ENCODE peak calls at places on chromosomes 4 and X, in nine cellular contexts. One of them, this sample, is unnamed.

GRCh38 chrX:40097101-40097491 is 662 bp downstream of the BCOR start:
- DNase-seq in CD8-positive, alpha-beta memory T cell: no peak
- DNase-seq in AG04450: no peak
- DNase-seq in IMR-90: no peak
- DNase-seq in dorsolateral prefrontal cortex: no peak
- DNase-seq in cardiac fibroblast: no peak
- DNase-seq in DND-41: peak
- DNase-seq in kidney: peak
- DNase-seq in adipocyte: peak
- DNase-seq in this sample: no peak

GRCh38 chrX:100098660-100099375 is 311.3 kb downstream of the PCDH19 start:
- DNase-seq in AG04450: no peak
- DNase-seq in DND-41: no peak
- DNase-seq in IMR-90: no peak
- DNase-seq in cardiac fibroblast: peak
- DNase-seq in adipocyte: no peak
- DNase-seq in dorsolateral prefrontal cortex: no peak
- DNase-seq in CD8-positive, alpha-beta memory T cell: no peak
- DNase-seq in kidney: no peak
- DNase-seq in this sample: no peak

GRCh38 chr4:132593717-132594400 is 555.2 kb upstream of the PCDH10 start:
- DNase-seq in DND-41: no peak
- DNase-seq in AG04450: no peak
- DNase-seq in IMR-90: no peak
- DNase-seq in cardiac fibroblast: no peak
- DNase-seq in dorsolateral prefrontal cortex: no peak
- DNase-seq in kidney: no peak
- DNase-seq in adipocyte: peak
- DNase-seq in CD8-positive, alpha-beta memory T cell: no peak
- DNase-seq in this sample: peak

GRCh38 chrX:3526084-3526483 is 179.6 kb upstream of the MXRA5 start:
- DNase-seq in CD8-positive, alpha-beta memory T cell: no peak
- DNase-seq in adipocyte: no peak
- DNase-seq in AG04450: no peak
- DNase-seq in DND-41: no peak
- DNase-seq in cardiac fibroblast: peak
- DNase-seq in IMR-90: peak
- DNase-seq in dorsolateral prefrontal cortex: no peak
- DNase-seq in kidney: no peak
- DNase-seq in this sample: peak

GRCh38 chrX:41688835-41689234 is at the start of gene GPR34:
- DNase-seq in CD8-positive, alpha-beta memory T cell: peak
- DNase-seq in DND-41: no peak
- DNase-seq in kidney: no peak
- DNase-seq in IMR-90: no peak
- DNase-seq in adipocyte: no peak
- DNase-seq in dorsolateral prefrontal cortex: no peak
- DNase-seq in cardiac fibroblast: no peak
- DNase-seq in AG04450: no peak
- DNase-seq in this sample: no peak

GRCh38 chr4:6217716-6218381 is 17.5 kb upstream of the JAKMIP1 start:
- DNase-seq in adipocyte: no peak
- DNase-seq in CD8-positive, alpha-beta memory T cell: no peak
- DNase-seq in cardiac fibroblast: no peak
- DNase-seq in AG04450: no peak
- DNase-seq in dorsolateral prefrontal cortex: no peak
- DNase-seq in kidney: no peak
- DNase-seq in IMR-90: no peak
- DNase-seq in DND-41: no peak
- DNase-seq in this sample: no peak

GRCh38 chr4:156594619-156595018 is 377.0 kb downstream of the PDGFC start:
- DNase-seq in DND-41: no peak
- DNase-seq in adipocyte: no peak
- DNase-seq in IMR-90: no peak
- DNase-seq in AG04450: no peak
- DNase-seq in kidney: peak
- DNase-seq in dorsolateral prefrontal cortex: peak
- DNase-seq in cardiac fibroblast: peak
- DNase-seq in CD8-positive, alpha-beta memory T cell: no peak
- DNase-seq in this sample: peak

GRCh38 chr4:17336986-17337385 is 174.9 kb downstream of the QDPR start:
- DNase-seq in dorsolateral prefrontal cortex: no peak
- DNase-seq in IMR-90: no peak
- DNase-seq in kidney: no peak
- DNase-seq in AG04450: no peak
- DNase-seq in DND-41: no peak
- DNase-seq in cardiac fibroblast: no peak
- DNase-seq in CD8-positive, alpha-beta memory T cell: no peak
- DNase-seq in adipocyte: no peak
- DNase-seq in this sample: no peak

GRCh38 chrX:79153348-79153747 is 8.9 kb downstream of the GPR174 start:
- DNase-seq in cardiac fibroblast: no peak
- DNase-seq in DND-41: no peak
- DNase-seq in dorsolateral prefrontal cortex: no peak
- DNase-seq in AG04450: no peak
- DNase-seq in CD8-positive, alpha-beta memory T cell: no peak
- DNase-seq in adipocyte: no peak
- DNase-seq in kidney: no peak
- DNase-seq in IMR-90: no peak
- DNase-seq in this sample: no peak

GRCh38 chrX:79156818-79157217 is 12.3 kb downstream of the GPR174 start:
- DNase-seq in adipocyte: no peak
- DNase-seq in cardiac fibroblast: no peak
- DNase-seq in DND-41: no peak
- DNase-seq in kidney: no peak
- DNase-seq in CD8-positive, alpha-beta memory T cell: no peak
- DNase-seq in IMR-90: no peak
- DNase-seq in AG04450: no peak
- DNase-seq in dorsolateral prefrontal cortex: no peak
- DNase-seq in this sample: no peak

GRCh38 chrX:79159800-79160199 is 15.3 kb downstream of the GPR174 start:
- DNase-seq in cardiac fibroblast: no peak
- DNase-seq in AG04450: no peak
- DNase-seq in CD8-positive, alpha-beta memory T cell: no peak
- DNase-seq in adipocyte: no peak
- DNase-seq in dorsolateral prefrontal cortex: no peak
- DNase-seq in kidney: no peak
- DNase-seq in IMR-90: no peak
- DNase-seq in DND-41: no peak
- DNase-seq in this sample: no peak

GRCh38 chrX:79154612-79155358 is 10.3 kb downstream of the GPR174 start:
- DNase-seq in IMR-90: no peak
- DNase-seq in cardiac fibroblast: no peak
- DNase-seq in dorsolateral prefrontal cortex: no peak
- DNase-seq in kidney: no peak
- DNase-seq in DND-41: no peak
- DNase-seq in AG04450: no peak
- DNase-seq in adipocyte: no peak
- DNase-seq in CD8-positive, alpha-beta memory T cell: no peak
- DNase-seq in this sample: no peak
- H3K4me3 ChIP-seq in IMR-90: no peak
- H3K4me3 ChIP-seq in cardiac fibroblast: no peak
- H3K4me3 ChIP-seq in dorsolateral prefrontal cortex: no peak
- H3K4me3 ChIP-seq in kidney: no peak
- H3K4me3 ChIP-seq in DND-41: no peak
- H3K4me3 ChIP-seq in AG04450: no peak
- H3K4me3 ChIP-seq in adipocyte: no peak
- H3K4me3 ChIP-seq in CD8-positive, alpha-beta memory T cell: peak
- H3K4me3 ChIP-seq in this sample: no peak

GRCh38 chr4:1170805-1171305 is 1.5 kb downstream of the SPON2 start:
- DNase-seq in IMR-90: no peak
- DNase-seq in dorsolateral prefrontal cortex: no peak
- DNase-seq in adipocyte: no peak
- DNase-seq in CD8-positive, alpha-beta memory T cell: no peak
- DNase-seq in DND-41: no peak
- DNase-seq in AG04450: no peak
- DNase-seq in cardiac fibroblast: no peak
- DNase-seq in kidney: peak
- DNase-seq in this sample: no peak

GRCh38 chr4:1172971-1173757 is 781 bp upstream of the SPON2 start:
- DNase-seq in dorsolateral prefrontal cortex: no peak
- DNase-seq in CD8-positive, alpha-beta memory T cell: no peak
- DNase-seq in adipocyte: peak
- DNase-seq in DND-41: no peak
- DNase-seq in kidney: no peak
- DNase-seq in IMR-90: peak
- DNase-seq in cardiac fibroblast: peak
- DNase-seq in AG04450: peak
- DNase-seq in this sample: no peak

GRCh38 chr4:1172228-1172851 is at the start of gene SPON2:
- DNase-seq in dorsolateral prefrontal cortex: no peak
- DNase-seq in AG04450: no peak
- DNase-seq in IMR-90: peak
- DNase-seq in CD8-positive, alpha-beta memory T cell: no peak
- DNase-seq in cardiac fibroblast: peak
- DNase-seq in DND-41: no peak
- DNase-seq in kidney: peak
- DNase-seq in adipocyte: no peak
- DNase-seq in this sample: no peak

GRCh38 chr4:1170156-1170804 is 2.1 kb downstream of the SPON2 start:
- DNase-seq in IMR-90: no peak
- DNase-seq in kidney: peak
- DNase-seq in DND-41: no peak
- DNase-seq in AG04450: no peak
- DNase-seq in CD8-positive, alpha-beta memory T cell: no peak
- DNase-seq in dorsolateral prefrontal cortex: no peak
- DNase-seq in cardiac fibroblast: no peak
- DNase-seq in adipocyte: no peak
- DNase-seq in this sample: no peak

DNA sequence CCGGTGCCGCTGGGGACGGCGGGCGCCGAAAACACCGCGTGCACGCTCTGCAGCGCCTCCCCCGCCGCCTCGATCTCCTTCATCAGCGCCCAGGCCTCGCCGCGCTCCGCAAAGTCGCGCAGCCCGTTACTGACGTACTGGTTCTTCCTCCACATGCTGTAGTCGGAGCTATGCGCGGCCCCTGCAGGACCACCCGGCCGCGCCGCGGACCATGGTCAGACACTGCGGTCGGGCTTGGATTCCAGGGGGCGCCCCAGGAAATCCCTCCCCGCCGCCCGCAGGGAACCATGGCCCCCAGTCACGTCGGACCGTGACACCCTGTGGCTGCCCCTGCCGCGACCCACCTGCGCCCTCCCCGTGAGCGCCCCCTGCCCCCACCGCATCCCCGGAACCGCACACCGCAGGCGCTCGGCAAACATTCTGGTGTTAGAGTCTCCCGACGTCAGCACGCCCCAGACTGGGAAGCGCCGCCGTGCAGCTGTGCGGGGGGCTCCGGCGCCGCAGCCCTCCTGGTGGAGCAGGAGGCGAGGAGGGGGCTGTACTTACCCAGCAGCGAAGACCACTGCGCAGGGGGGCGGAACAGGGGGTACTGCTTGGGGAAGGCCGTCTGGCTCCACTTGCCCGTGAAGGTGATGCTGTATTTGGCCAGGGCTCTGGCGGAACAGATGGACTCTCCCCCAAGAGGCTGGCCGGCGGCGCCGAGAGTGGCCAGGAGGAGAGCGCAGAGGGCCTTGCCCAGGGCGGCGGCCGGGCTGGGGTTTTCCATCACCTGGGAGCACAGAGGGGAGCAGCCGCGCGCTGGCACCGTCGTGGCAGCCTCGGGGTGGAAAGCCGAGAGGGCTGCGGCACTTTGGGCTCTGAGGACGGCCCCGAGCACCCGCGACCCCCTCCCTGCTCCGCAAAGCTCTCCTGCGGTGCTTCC is 816 bp downstream of the SPON2 start:
- DNase-seq in IMR-90: no peak
- DNase-seq in adipocyte: no peak
- DNase-seq in kidney: peak
- DNase-seq in dorsolateral prefrontal cortex: no peak
- DNase-seq in AG04450: no peak
- DNase-seq in cardiac fibroblast: no peak
- DNase-seq in DND-41: no peak
- DNase-seq in CD8-positive, alpha-beta memory T cell: peak
- DNase-seq in this sample: no peak
- H3K4me3 ChIP-seq in IMR-90: peak
- H3K4me3 ChIP-seq in adipocyte: peak
- H3K4me3 ChIP-seq in kidney: peak
- H3K4me3 ChIP-seq in dorsolateral prefrontal cortex: peak
- H3K4me3 ChIP-seq in AG04450: peak
- H3K4me3 ChIP-seq in cardiac fibroblast: peak
- H3K4me3 ChIP-seq in DND-41: no peak
- H3K4me3 ChIP-seq in CD8-positive, alpha-beta memory T cell: peak
- H3K4me3 ChIP-seq in this sample: peak

GRCh38 chr4:87220094-87220831 is at the start of gene KLHL8:
- DNase-seq in CD8-positive, alpha-beta memory T cell: peak
- DNase-seq in kidney: peak
- DNase-seq in cardiac fibroblast: peak
- DNase-seq in IMR-90: peak
- DNase-seq in AG04450: peak
- DNase-seq in adipocyte: peak
- DNase-seq in dorsolateral prefrontal cortex: peak
- DNase-seq in DND-41: peak
- DNase-seq in this sample: peak

GRCh38 chr4:87211249-87211952 is 9.0 kb downstream of the KLHL8 start:
- DNase-seq in dorsolateral prefrontal cortex: no peak
- DNase-seq in AG04450: no peak
- DNase-seq in CD8-positive, alpha-beta memory T cell: no peak
- DNase-seq in DND-41: no peak
- DNase-seq in adipocyte: peak
- DNase-seq in cardiac fibroblast: peak
- DNase-seq in IMR-90: no peak
- DNase-seq in kidney: no peak
- DNase-seq in this sample: no peak

GRCh38 chr4:87219648-87220093 is 747 bp downstream of the KLHL8 start:
- DNase-seq in kidney: peak
- DNase-seq in adipocyte: peak
- DNase-seq in dorsolateral prefrontal cortex: peak
- DNase-seq in cardiac fibroblast: peak
- DNase-seq in DND-41: peak
- DNase-seq in CD8-positive, alpha-beta memory T cell: no peak
- DNase-seq in IMR-90: peak
- DNase-seq in AG04450: no peak
- DNase-seq in this sample: peak

GRCh38 chr4:87213425-87213824 is 7.0 kb downstream of the KLHL8 start:
- DNase-seq in CD8-positive, alpha-beta memory T cell: no peak
- DNase-seq in DND-41: no peak
- DNase-seq in cardiac fibroblast: peak
- DNase-seq in dorsolateral prefrontal cortex: no peak
- DNase-seq in IMR-90: peak
- DNase-seq in kidney: no peak
- DNase-seq in AG04450: no peak
- DNase-seq in adipocyte: peak
- DNase-seq in this sample: no peak

GRCh38 chr4:87216469-87216868 is 3.9 kb downstream of the KLHL8 start:
- DNase-seq in dorsolateral prefrontal cortex: no peak
- DNase-seq in adipocyte: no peak
- DNase-seq in AG04450: no peak
- DNase-seq in kidney: no peak
- DNase-seq in cardiac fibroblast: no peak
- DNase-seq in DND-41: no peak
- DNase-seq in CD8-positive, alpha-beta memory T cell: no peak
- DNase-seq in IMR-90: no peak
- DNase-seq in this sample: no peak
- H3K4me3 ChIP-seq in dorsolateral prefrontal cortex: no peak
- H3K4me3 ChIP-seq in adipocyte: no peak
- H3K4me3 ChIP-seq in AG04450: no peak
- H3K4me3 ChIP-seq in kidney: no peak
- H3K4me3 ChIP-seq in cardiac fibroblast: no peak
- H3K4me3 ChIP-seq in DND-41: no peak
- H3K4me3 ChIP-seq in CD8-positive, alpha-beta memory T cell: no peak
- H3K4me3 ChIP-seq in IMR-90: no peak
- H3K4me3 ChIP-seq in this sample: no peak

DNA sequence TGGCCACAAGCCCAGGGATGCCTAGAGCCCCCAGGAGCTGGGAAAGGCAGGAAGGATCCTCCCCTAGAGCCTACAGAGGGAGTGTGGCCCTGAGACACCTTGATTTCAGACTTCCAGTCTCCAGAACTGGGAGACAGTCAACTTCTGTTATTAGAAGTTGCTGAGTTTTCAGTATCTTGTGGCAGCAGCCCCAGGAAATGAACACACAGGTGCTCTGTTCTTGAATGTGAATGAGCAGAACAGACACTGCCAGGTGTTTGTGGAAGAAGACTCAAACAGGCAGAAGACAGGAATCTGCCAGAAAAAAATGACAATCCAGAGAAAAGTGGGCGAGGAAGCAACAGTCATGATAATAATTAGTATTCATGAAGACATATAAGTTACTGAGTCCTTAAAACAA is 64.5 kb upstream of the STS start:
- DNase-seq in CD8-positive, alpha-beta memory T cell: no peak
- DNase-seq in dorsolateral prefrontal cortex: no peak
- DNase-seq in IMR-90: no peak
- DNase-seq in adipocyte: no peak
- DNase-seq in DND-41: peak
- DNase-seq in cardiac fibroblast: no peak
- DNase-seq in AG04450: no peak
- DNase-seq in kidney: no peak
- DNase-seq in this sample: no peak
- H3K4me3 ChIP-seq in CD8-positive, alpha-beta memory T cell: no peak
- H3K4me3 ChIP-seq in dorsolateral prefrontal cortex: no peak
- H3K4me3 ChIP-seq in IMR-90: no peak
- H3K4me3 ChIP-seq in adipocyte: no peak
- H3K4me3 ChIP-seq in DND-41: no peak
- H3K4me3 ChIP-seq in cardiac fibroblast: no peak
- H3K4me3 ChIP-seq in AG04450: no peak
- H3K4me3 ChIP-seq in kidney: no peak
- H3K4me3 ChIP-seq in this sample: no peak